ENCODE peak calls at places on chromosomes 16 and 17, in five cellular contexts. N is A549, X is tibial nerve, S is stomach, F is body of pancreas. R is an unnamed sample.

GRCh38 chr16:11795887-11796226 is 1.2 kb downstream of the ZC3H7A start:
- DNase-seq in N (no peak), X (no peak), S (no peak), F (no peak), R (no peak)

GRCh38 chr16:3934491-3935185 is 54.1 kb upstream of the CREBBP start:
- DNase-seq in N (no peak), X (no peak), S (no peak), F (no peak), R (no peak)

GRCh38 chr17:40177275-40177874 is at the start of gene RAPGEFL1:
- DNase-seq in N (no peak), X (peak), S (peak), F (peak), R (peak)

GRCh38 chr17:77453613-77454559 is 313.1 kb downstream of the SEC14L1 start:
- DNase-seq in N (no peak), X (no peak), S (peak), F (peak), R (no peak)

GRCh38 chr16:14187517-14188338 is 116.6 kb downstream of the MRTFB start:
- DNase-seq in N (no peak), X (no peak), S (no peak), F (no peak), R (no peak)

GRCh38 chr17:80855968-80856862 is 135.4 kb upstream of the CHMP6 start:
- DNase-seq in N (peak), X (no peak), S (peak), F (no peak), R (peak)

GRCh38 chr17:81258292-81258691 is 19.2 kb downstream of the NDUFAF8 start:
- DNase-seq in N (no peak), X (no peak), S (no peak), F (no peak), R (no peak)

GRCh38 chr16:563072-563644 is 3.0 kb downstream of the PRR35 start:
- DNase-seq in N (no peak), X (no peak), S (no peak), F (no peak), R (no peak)

GRCh38 chr17:64183815-64184397 is 54.0 kb upstream of the ERN1 start:
- DNase-seq in N (no peak), X (no peak), S (no peak), F (no peak), R (no peak)

GRCh38 chr16:89705006-89705405 is 3.5 kb upstream of the SPATA2L start:
- DNase-seq in N (no peak), X (no peak), S (no peak), F (no peak), R (no peak)

GRCh38 chr16:53061701-53062159 is 6.9 kb downstream of the CHD9 start:
- DNase-seq in N (no peak), X (no peak), S (peak), F (no peak), R (no peak)

GRCh38 chr17:80981062-80981902 is 10.4 kb upstream of the CHMP6 start:
- DNase-seq in N (no peak), X (no peak), S (no peak), F (peak), R (peak)

GRCh38 chr17:12987120-12987519 is 30.7 kb downstream of the ELAC2 start:
- DNase-seq in N (no peak), X (no peak), S (no peak), F (no peak), R (no peak)

GRCh38 chr16:78227855-78228254 is 128.4 kb downstream of the WWOX start:
- DNase-seq in N (no peak), X (no peak), S (no peak), F (no peak), R (peak)

GRCh38 chr16:82368041-82368440 is 198.0 kb upstream of the MPHOSPH6 start:
- DNase-seq in N (peak), X (no peak), S (peak), F (peak), R (no peak)

GRCh38 chr17:82350182-82351030 is 8.6 kb upstream of the TEX19 start:
- DNase-seq in N (no peak), X (no peak), S (no peak), F (peak), R (peak)

GRCh38 chr16:31714899-31715504 is 158.6 kb upstream of the ZNF267 start:
- DNase-seq in N (no peak), X (no peak), S (no peak), F (no peak), R (no peak)

GRCh38 chr17:75418523-75419050 is 13.1 kb upstream of the GRB2 start:
- DNase-seq in N (no peak), X (no peak), S (no peak), F (no peak), R (no peak)

GRCh38 chr17:70169707-70170597 is 620 bp downstream of the KCNJ2 start:
- DNase-seq in N (peak), X (peak), S (no peak), F (no peak), R (no peak)

GRCh38 chr17:70168044-70168978 is 1.0 kb upstream of the KCNJ2 start:
- DNase-seq in N (peak), X (peak), S (peak), F (peak), R (peak)

GRCh38 chr17:70166571-70166970 is 2.8 kb upstream of the KCNJ2 start:
- DNase-seq in N (no peak), X (no peak), S (no peak), F (no peak), R (no peak)

GRCh38 chr17:70171159-70171558 is 1.8 kb downstream of the KCNJ2 start:
- DNase-seq in N (no peak), X (no peak), S (no peak), F (no peak), R (no peak)

GRCh38 chr17:70168979-70169706 is at the start of gene KCNJ2:
- DNase-seq in N (peak), X (peak), S (peak), F (peak), R (peak)
- TF ChIP-seq POLR2A in N (peak), X (peak), S (peak), F (peak), R (no peak)

GRCh38 chr17:7380855-7381683 is at the start of gene TNK1:
- DNase-seq in N (no peak), X (no peak), S (peak), F (peak), R (no peak)
- TF ChIP-seq POLR2A in N (peak), X (no peak), S (peak), F (peak), R (no peak)

GRCh38 chr17:1783271-1783670 is 21.4 kb downstream of the SERPINF1 start:
- DNase-seq in N (no peak), X (no peak), S (no peak), F (no peak), R (no peak)

GRCh38 chr17:1782171-1782567 is 20.3 kb downstream of the SERPINF1 start:
- DNase-seq in N (no peak), X (no peak), S (no peak), F (no peak), R (no peak)

GRCh38 chr17:1786708-1787107 is 24.8 kb downstream of the SERPINF1 start:
- DNase-seq in N (no peak), X (no peak), S (no peak), F (no peak), R (no peak)

GRCh38 chr17:1785925-1786324 is 24.1 kb downstream of the SERPINF1 start:
- DNase-seq in N (no peak), X (no peak), S (no peak), F (no peak), R (no peak)

DNA sequence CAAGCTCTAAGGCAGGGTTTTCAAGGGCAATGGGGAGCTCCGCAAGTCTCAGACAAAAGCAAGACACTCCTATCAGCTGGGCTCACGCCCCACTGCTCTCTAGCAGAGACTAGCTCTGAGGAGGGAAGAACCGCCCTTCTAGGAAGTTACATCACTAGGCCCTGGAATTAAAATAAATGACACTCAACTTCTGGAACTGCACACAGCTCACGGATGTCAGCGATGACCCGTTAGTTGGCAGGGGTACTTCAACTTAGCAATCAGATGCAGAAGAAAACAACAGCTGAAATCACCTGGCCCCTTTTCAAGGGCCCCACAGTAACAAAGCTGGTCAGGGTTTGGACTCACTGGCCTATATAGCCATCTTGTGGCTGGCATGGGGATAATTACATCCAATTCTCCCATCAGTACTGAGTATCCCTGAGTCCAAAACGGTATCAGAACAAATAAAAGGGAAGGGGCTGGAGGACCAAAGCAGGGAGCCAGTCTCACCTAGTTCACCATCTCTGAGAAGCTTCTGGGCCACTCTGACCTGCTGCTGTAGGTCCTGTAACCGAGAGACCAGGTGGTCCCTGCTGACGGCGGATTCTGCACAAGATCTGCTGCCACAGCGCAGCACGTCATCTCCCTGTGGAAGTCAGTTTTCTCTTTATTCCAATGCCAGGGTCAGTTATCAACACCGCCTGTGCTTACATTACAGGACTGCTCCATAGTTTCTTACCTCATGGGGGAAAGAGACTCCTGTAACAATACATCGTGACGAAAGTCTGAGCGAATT is 22.2 kb downstream of the SERPINF1 start:
- DNase-seq in N (peak), X (peak), S (peak), F (peak), R (peak)
- TF ChIP-seq POLR2A in N (no peak), X (peak), S (no peak), F (no peak), R (peak)

DNA sequence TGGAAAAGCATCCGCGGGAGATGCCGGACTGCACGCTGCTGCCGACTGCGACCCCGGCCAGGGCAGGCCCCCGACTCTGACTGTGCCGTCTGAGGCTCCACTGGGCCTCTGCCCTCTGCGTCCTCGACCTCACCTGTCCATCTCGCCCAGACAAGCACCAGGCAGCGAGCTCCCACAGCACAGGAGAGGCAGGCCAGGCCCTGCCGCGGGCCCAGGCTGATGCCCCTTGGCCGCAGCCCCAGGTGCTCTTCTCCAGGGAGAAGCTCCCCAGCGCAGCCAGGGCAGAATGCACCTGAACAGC is 98.1 kb upstream of the DNAH17 start:
- DNase-seq in N (no peak), X (no peak), S (no peak), F (no peak), R (no peak)
- TF ChIP-seq POLR2A in N (no peak), X (no peak), S (no peak), F (no peak), R (no peak)